ENCODE peak calls at places on chromosomes 3 and 15, in eight cellular contexts. One of them, this sample, is unnamed.

GRCh38 chr15:70932397-70932796 is 39.8 kb downstream of the LRRC49 start:
- DNase-seq in testis: no peak
- DNase-seq in progenitor cell of endocrine pancreas: no peak
- DNase-seq in A549: no peak
- DNase-seq in glutamatergic neuron: no peak
- DNase-seq in epithelial cell of esophagus: peak; percentile 18
- DNase-seq in endothelial cell: no peak
- DNase-seq in HCT116: no peak
- DNase-seq in this sample: no peak

GRCh38 chr15:66148187-66148586 is 105.4 kb downstream of the MEGF11 start:
- DNase-seq in testis: no peak
- DNase-seq in progenitor cell of endocrine pancreas: no peak
- DNase-seq in A549: no peak
- DNase-seq in glutamatergic neuron: no peak
- DNase-seq in epithelial cell of esophagus: no peak
- DNase-seq in endothelial cell: no peak
- DNase-seq in HCT116: no peak
- DNase-seq in this sample: no peak

GRCh38 chr15:63504247-63504978 is at the start of gene USP3:
- DNase-seq in testis: peak; percentile 94
- DNase-seq in progenitor cell of endocrine pancreas: peak; percentile 96
- DNase-seq in A549: peak; percentile 97
- DNase-seq in glutamatergic neuron: peak; percentile 92
- DNase-seq in epithelial cell of esophagus: peak; percentile 97
- DNase-seq in endothelial cell: peak; percentile 96
- DNase-seq in HCT116: peak; percentile 89
- DNase-seq in this sample: peak; percentile 97

GRCh38 chr3:21934576-21934975 is 183.6 kb upstream of the ZNF385D start:
- DNase-seq in testis: no peak
- DNase-seq in progenitor cell of endocrine pancreas: no peak
- DNase-seq in A549: no peak
- DNase-seq in glutamatergic neuron: no peak
- DNase-seq in epithelial cell of esophagus: no peak
- DNase-seq in endothelial cell: no peak
- DNase-seq in HCT116: no peak
- DNase-seq in this sample: no peak

GRCh38 chr3:53796161-53796560 is 50.1 kb downstream of the CHDH start:
- DNase-seq in testis: peak; percentile 21
- DNase-seq in progenitor cell of endocrine pancreas: no peak
- DNase-seq in A549: no peak
- DNase-seq in glutamatergic neuron: peak; percentile 80
- DNase-seq in epithelial cell of esophagus: peak; percentile 9
- DNase-seq in endothelial cell: no peak
- DNase-seq in HCT116: no peak
- DNase-seq in this sample: no peak

GRCh38 chr3:3799173-3800075 is at the start of gene LRRN1:
- DNase-seq in testis: peak; percentile 93
- DNase-seq in progenitor cell of endocrine pancreas: peak; percentile 86
- DNase-seq in A549: no peak
- DNase-seq in glutamatergic neuron: peak; percentile 94
- DNase-seq in epithelial cell of esophagus: peak; percentile 14
- DNase-seq in endothelial cell: peak; percentile 41
- DNase-seq in HCT116: no peak
- DNase-seq in this sample: peak; percentile 73

GRCh38 chr3:128320551-128321340 is 145.9 kb downstream of the DNAJB8 start:
- DNase-seq in testis: peak; percentile 7
- DNase-seq in progenitor cell of endocrine pancreas: peak; percentile 8
- DNase-seq in A549: no peak
- DNase-seq in glutamatergic neuron: no peak
- DNase-seq in epithelial cell of esophagus: no peak
- DNase-seq in endothelial cell: no peak
- DNase-seq in HCT116: no peak
- DNase-seq in this sample: no peak

GRCh38 chr3:41190509-41191284 is 8.6 kb upstream of the CTNNB1 start:
- DNase-seq in testis: no peak
- DNase-seq in progenitor cell of endocrine pancreas: no peak
- DNase-seq in A549: no peak
- DNase-seq in glutamatergic neuron: no peak
- DNase-seq in epithelial cell of esophagus: no peak
- DNase-seq in endothelial cell: no peak
- DNase-seq in HCT116: no peak
- DNase-seq in this sample: no peak

GRCh38 chr3:86771741-86772512 is 219.0 kb downstream of the VGLL3 start:
- DNase-seq in testis: no peak
- DNase-seq in progenitor cell of endocrine pancreas: no peak
- DNase-seq in A549: no peak
- DNase-seq in glutamatergic neuron: no peak
- DNase-seq in epithelial cell of esophagus: no peak
- DNase-seq in endothelial cell: no peak
- DNase-seq in HCT116: no peak
- DNase-seq in this sample: no peak

GRCh38 chr15:64029633-64030032 is 16.7 kb downstream of the DAPK2 start:
- DNase-seq in testis: no peak
- DNase-seq in progenitor cell of endocrine pancreas: no peak
- DNase-seq in A549: no peak
- DNase-seq in glutamatergic neuron: no peak
- DNase-seq in epithelial cell of esophagus: no peak
- DNase-seq in endothelial cell: no peak
- DNase-seq in HCT116: no peak
- DNase-seq in this sample: no peak

GRCh38 chr3:143751643-143752178 is 96.6 kb downstream of the SLC9A9 start:
- DNase-seq in testis: no peak
- DNase-seq in progenitor cell of endocrine pancreas: no peak
- DNase-seq in A549: no peak
- DNase-seq in glutamatergic neuron: no peak
- DNase-seq in epithelial cell of esophagus: no peak
- DNase-seq in endothelial cell: no peak
- DNase-seq in HCT116: no peak
- DNase-seq in this sample: no peak

GRCh38 chr15:90819850-90820249 is 48.5 kb upstream of the FURIN start:
- DNase-seq in testis: no peak
- DNase-seq in progenitor cell of endocrine pancreas: no peak
- DNase-seq in A549: no peak
- DNase-seq in glutamatergic neuron: no peak
- DNase-seq in epithelial cell of esophagus: no peak
- DNase-seq in endothelial cell: no peak
- DNase-seq in HCT116: no peak
- DNase-seq in this sample: no peak

GRCh38 chr3:73846951-73847350 is 222.2 kb upstream of the PDZRN3 start:
- DNase-seq in testis: no peak
- DNase-seq in progenitor cell of endocrine pancreas: no peak
- DNase-seq in A549: no peak
- DNase-seq in glutamatergic neuron: no peak
- DNase-seq in epithelial cell of esophagus: no peak
- DNase-seq in endothelial cell: no peak
- DNase-seq in HCT116: no peak
- DNase-seq in this sample: no peak

GRCh38 chr3:73848173-73848751 is 223.5 kb upstream of the PDZRN3 start:
- DNase-seq in testis: peak; percentile 17
- DNase-seq in progenitor cell of endocrine pancreas: no peak
- DNase-seq in A549: peak; percentile 12
- DNase-seq in glutamatergic neuron: no peak
- DNase-seq in epithelial cell of esophagus: peak; percentile 52
- DNase-seq in endothelial cell: no peak
- DNase-seq in HCT116: no peak
- DNase-seq in this sample: no peak
- TF ChIP-seq CTCF in testis: peak; percentile 58
- TF ChIP-seq CTCF in progenitor cell of endocrine pancreas: peak; percentile 86
- TF ChIP-seq CTCF in A549: no peak
- TF ChIP-seq CTCF in glutamatergic neuron: peak; percentile 80
- TF ChIP-seq CTCF in epithelial cell of esophagus: peak; percentile 75
- TF ChIP-seq CTCF in endothelial cell: peak; percentile 68
- TF ChIP-seq CTCF in HCT116: peak; percentile 21
- TF ChIP-seq CTCF in this sample: no peak

DNA sequence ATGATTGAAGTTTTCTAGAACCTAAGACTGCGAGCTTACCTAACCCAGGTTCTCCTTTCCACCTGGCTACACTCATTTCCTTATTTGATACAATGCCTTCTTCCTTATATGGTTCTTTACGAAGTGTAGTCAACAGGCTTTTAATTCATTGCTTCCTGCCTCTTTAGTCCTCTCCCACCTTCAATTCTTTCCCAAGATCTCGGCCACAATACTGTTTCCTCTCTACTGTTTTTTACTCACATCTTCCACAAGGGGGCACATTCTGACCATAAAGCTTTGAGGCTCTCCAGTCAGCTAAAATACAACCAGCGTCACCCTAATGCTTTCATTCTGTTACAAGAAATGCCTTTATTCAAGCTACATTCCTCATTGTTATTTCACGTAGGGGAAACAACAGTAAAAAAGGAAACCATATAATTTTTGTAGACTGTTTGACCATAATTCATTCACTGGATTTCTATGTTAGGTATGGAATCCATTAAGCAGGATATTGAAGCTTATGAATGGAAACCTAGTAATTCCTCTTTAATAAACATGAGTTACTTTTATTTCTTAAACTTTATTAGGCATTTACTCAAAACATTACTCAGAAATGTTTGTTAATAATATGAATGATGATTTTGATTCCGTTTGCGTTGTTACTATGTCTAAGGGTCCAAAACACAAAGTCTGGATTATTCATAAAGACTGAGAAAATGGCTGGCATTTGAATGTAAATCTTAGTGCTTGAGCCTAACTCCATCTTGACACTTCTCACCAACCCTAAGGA is 29.5 kb upstream of the VEPH1 start:
- DNase-seq in testis: no peak
- DNase-seq in progenitor cell of endocrine pancreas: peak; percentile 15
- DNase-seq in A549: peak; percentile 64
- DNase-seq in glutamatergic neuron: no peak
- DNase-seq in epithelial cell of esophagus: peak; percentile 73
- DNase-seq in endothelial cell: peak; percentile 31
- DNase-seq in HCT116: peak; percentile 65
- DNase-seq in this sample: peak; percentile 74
- TF ChIP-seq CTCF in testis: peak; percentile 79
- TF ChIP-seq CTCF in progenitor cell of endocrine pancreas: peak; percentile 85
- TF ChIP-seq CTCF in A549: peak; percentile 83
- TF ChIP-seq CTCF in glutamatergic neuron: peak; percentile 75
- TF ChIP-seq CTCF in epithelial cell of esophagus: peak; percentile 80
- TF ChIP-seq CTCF in endothelial cell: peak; percentile 78
- TF ChIP-seq CTCF in HCT116: peak; percentile 73
- TF ChIP-seq CTCF in this sample: peak; percentile 94

GRCh38 chr15:67979281-67979680 is 74.8 kb upstream of the PIAS1 start:
- DNase-seq in testis: no peak
- DNase-seq in progenitor cell of endocrine pancreas: no peak
- DNase-seq in A549: no peak
- DNase-seq in glutamatergic neuron: no peak
- DNase-seq in epithelial cell of esophagus: no peak
- DNase-seq in endothelial cell: no peak
- DNase-seq in HCT116: no peak
- DNase-seq in this sample: no peak

GRCh38 chr15:67973846-67974245 is 80.3 kb upstream of the PIAS1 start:
- DNase-seq in testis: no peak
- DNase-seq in progenitor cell of endocrine pancreas: no peak
- DNase-seq in A549: no peak
- DNase-seq in glutamatergic neuron: no peak
- DNase-seq in epithelial cell of esophagus: no peak
- DNase-seq in endothelial cell: no peak
- DNase-seq in HCT116: no peak
- DNase-seq in this sample: no peak

GRCh38 chr15:67981118-67981685 is 72.9 kb upstream of the PIAS1 start:
- DNase-seq in testis: no peak
- DNase-seq in progenitor cell of endocrine pancreas: no peak
- DNase-seq in A549: no peak
- DNase-seq in glutamatergic neuron: no peak
- DNase-seq in epithelial cell of esophagus: no peak
- DNase-seq in endothelial cell: no peak
- DNase-seq in HCT116: no peak
- DNase-seq in this sample: no peak

GRCh38 chr15:67980171-67980570 is 73.9 kb upstream of the PIAS1 start:
- DNase-seq in testis: no peak
- DNase-seq in progenitor cell of endocrine pancreas: no peak
- DNase-seq in A549: no peak
- DNase-seq in glutamatergic neuron: no peak
- DNase-seq in epithelial cell of esophagus: no peak
- DNase-seq in endothelial cell: no peak
- DNase-seq in HCT116: no peak
- DNase-seq in this sample: no peak

DNA sequence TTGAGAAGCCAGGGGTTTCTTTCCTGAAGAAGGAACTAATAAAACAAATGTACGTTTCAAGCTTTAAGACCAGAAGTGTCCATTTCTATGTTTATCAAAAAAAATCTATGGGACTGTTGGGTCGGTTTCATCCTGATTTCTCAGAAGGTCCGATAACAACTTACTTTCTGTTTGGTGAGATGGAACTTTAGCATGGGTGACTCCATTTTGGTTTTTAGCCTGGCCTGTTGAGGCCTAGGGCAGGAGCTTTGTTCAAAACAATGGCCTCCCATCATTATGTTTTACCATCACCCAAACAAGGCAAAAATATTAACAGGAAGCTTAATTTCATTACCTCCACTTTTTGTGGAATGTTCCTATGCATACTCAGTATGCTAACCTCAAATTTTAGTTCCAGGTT is 76.4 kb upstream of the PIAS1 start:
- DNase-seq in testis: no peak
- DNase-seq in progenitor cell of endocrine pancreas: no peak
- DNase-seq in A549: no peak
- DNase-seq in glutamatergic neuron: no peak
- DNase-seq in epithelial cell of esophagus: no peak
- DNase-seq in endothelial cell: no peak
- DNase-seq in HCT116: no peak
- DNase-seq in this sample: no peak
- TF ChIP-seq CTCF in testis: no peak
- TF ChIP-seq CTCF in progenitor cell of endocrine pancreas: no peak
- TF ChIP-seq CTCF in A549: no peak
- TF ChIP-seq CTCF in glutamatergic neuron: no peak
- TF ChIP-seq CTCF in epithelial cell of esophagus: no peak
- TF ChIP-seq CTCF in endothelial cell: no peak
- TF ChIP-seq CTCF in HCT116: no peak
- TF ChIP-seq CTCF in this sample: no peak

GRCh38 chr3:133444071-133444774 is 44.4 kb downstream of the BFSP2 start:
- DNase-seq in testis: no peak
- DNase-seq in progenitor cell of endocrine pancreas: no peak
- DNase-seq in A549: peak; percentile 84
- DNase-seq in glutamatergic neuron: no peak
- DNase-seq in epithelial cell of esophagus: peak; percentile 86
- DNase-seq in endothelial cell: no peak
- DNase-seq in HCT116: no peak
- DNase-seq in this sample: peak; percentile 63
- TF ChIP-seq CTCF in testis: no peak
- TF ChIP-seq CTCF in progenitor cell of endocrine pancreas: no peak
- TF ChIP-seq CTCF in A549: peak; percentile 35
- TF ChIP-seq CTCF in glutamatergic neuron: no peak
- TF ChIP-seq CTCF in epithelial cell of esophagus: peak; percentile 18
- TF ChIP-seq CTCF in endothelial cell: no peak
- TF ChIP-seq CTCF in HCT116: no peak
- TF ChIP-seq CTCF in this sample: no peak